ENCODE peak calls at places on chromosomes 3 and 15, in five cellular contexts. L is neuronal stem cell, E is IMR-90, T is mesenchymal stem cell, J is mammary epithelial cell. D is an unnamed sample.

GRCh38 chr3:76570436-76571057 is 469.4 kb upstream of the ROBO2 start:
- DNase-seq in L (no peak), E (peak; percentile 48), T (peak; percentile 32), J (no peak), D (peak; percentile 63)

GRCh38 chr15:74786659-74787165 is 4.8 kb downstream of the CSK start:
- DNase-seq in E (no peak), J (no peak), T (no peak), L (no peak), D (no peak)

GRCh38 chr3:160840590-160840989 is 84.6 kb downstream of the PPM1L start:
- DNase-seq in J (no peak), E (no peak), L (no peak), T (no peak), D (no peak)

GRCh38 chr15:90750186-90750585 is 33.0 kb downstream of the BLM start:
- DNase-seq in T (no peak), L (no peak), J (no peak), E (no peak), D (peak; percentile 43)

GRCh38 chr3:89946863-89947262 is 839.4 kb downstream of the EPHA3 start:
- DNase-seq in T (no peak), J (no peak), L (no peak), E (no peak), D (no peak)

GRCh38 chr3:184719709-184720108 is 7.8 kb upstream of the MAGEF1 start:
- DNase-seq in E (no peak), J (no peak), L (no peak), T (no peak), D (no peak)

GRCh38 chr3:184284696-184285095 is 8.9 kb downstream of the ECE2 start:
- DNase-seq in J (peak; percentile 50), E (peak; percentile 65), T (peak; percentile 75), L (peak; percentile 41), D (peak; percentile 74)

GRCh38 chr3:179148446-179149238 is 485 bp downstream of the PIK3CA start:
- DNase-seq in E (peak; percentile 28), L (peak; percentile 41), T (peak; percentile 65), J (peak; percentile 62), D (peak; percentile 37)

GRCh38 chr3:1792466-1792865 is 306.2 kb upstream of the CNTN4 start:
- DNase-seq in T (no peak), E (no peak), J (no peak), L (no peak), D (no peak)

GRCh38 chr3:59444293-59444671 is 394.5 kb upstream of the CFAP20DC start:
- DNase-seq in T (no peak), J (no peak), L (no peak), E (no peak), D (no peak)

GRCh38 chr15:69718916-69719315 is 266.3 kb downstream of the RPLP1 start:
- DNase-seq in T (no peak), J (no peak), E (no peak), L (no peak), D (no peak)

GRCh38 chr3:104598848-104599501 is 767.7 kb upstream of the ALCAM start:
- DNase-seq in L (no peak), J (peak; percentile 17), T (no peak), E (no peak), D (no peak)

GRCh38 chr15:88454867-88455810 is 12.0 kb downstream of the MRPL46 start:
- DNase-seq in L (peak; percentile 44), E (peak; percentile 69), J (peak; percentile 59), T (peak; percentile 75), D (peak; percentile 72)

GRCh38 chr15:62940755-62941361 is 101.7 kb upstream of the TPM1 start:
- DNase-seq in E (peak; percentile 98), J (peak; percentile 95), L (no peak), T (peak; percentile 99), D (peak; percentile 98)

DNA sequence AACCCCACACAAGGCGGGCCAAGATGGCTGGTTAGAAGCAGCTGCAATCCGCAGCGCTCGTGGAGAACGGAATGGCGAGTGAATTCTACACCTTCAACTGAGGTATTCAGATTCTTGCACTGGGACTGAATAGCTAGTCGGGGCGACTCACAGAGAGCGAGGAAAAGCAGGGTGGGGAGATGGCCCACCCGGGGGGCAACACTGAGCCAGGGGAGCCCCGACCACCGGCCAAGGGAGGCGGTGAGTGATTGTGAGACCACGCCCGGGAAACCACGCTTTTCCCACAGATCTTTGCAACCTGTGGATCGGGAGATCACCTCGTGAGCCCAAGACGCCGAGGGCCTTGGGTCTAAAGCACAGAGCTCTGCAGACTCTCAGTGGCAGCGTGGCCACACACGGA is 28.3 kb downstream of the GNB5 start:
- DNase-seq in J (no peak), E (no peak), L (no peak), T (no peak), D (no peak)
- H3K4me2 ChIP-seq in J (no peak overlapping the region), E (peak overlapping the region; percentile 65), L (no peak overlapping the region), T (no peak overlapping the region), D (no peak overlapping the region)

DNA sequence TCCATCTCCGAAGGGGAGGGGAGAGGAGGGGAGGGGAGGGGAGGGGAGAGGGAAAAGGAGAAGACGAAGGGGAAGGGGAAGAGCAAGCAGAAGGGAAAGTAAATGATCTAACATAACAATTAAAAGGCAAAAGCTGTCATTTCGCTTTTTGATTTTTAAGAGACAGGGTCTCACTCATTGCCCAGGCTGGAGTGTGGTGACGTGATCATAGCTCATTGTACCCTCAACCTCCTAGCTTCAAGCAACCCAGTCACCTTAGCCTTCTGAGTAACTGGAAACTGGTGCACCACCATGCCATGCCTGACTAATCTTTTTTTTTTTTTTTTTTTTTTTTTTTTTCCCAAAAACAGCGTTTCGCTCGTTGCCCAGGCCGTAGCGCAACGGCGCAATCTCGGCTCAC is 22.6 kb downstream of the ADAM10 start:
- DNase-seq in L (no peak), E (no peak), J (no peak), T (no peak), D (no peak)
- H3K9ac ChIP-seq in L (no peak overlapping the region), E (no peak overlapping the region), J (no peak overlapping the region), T (no peak overlapping the region), D (no peak overlapping the region)

DNA sequence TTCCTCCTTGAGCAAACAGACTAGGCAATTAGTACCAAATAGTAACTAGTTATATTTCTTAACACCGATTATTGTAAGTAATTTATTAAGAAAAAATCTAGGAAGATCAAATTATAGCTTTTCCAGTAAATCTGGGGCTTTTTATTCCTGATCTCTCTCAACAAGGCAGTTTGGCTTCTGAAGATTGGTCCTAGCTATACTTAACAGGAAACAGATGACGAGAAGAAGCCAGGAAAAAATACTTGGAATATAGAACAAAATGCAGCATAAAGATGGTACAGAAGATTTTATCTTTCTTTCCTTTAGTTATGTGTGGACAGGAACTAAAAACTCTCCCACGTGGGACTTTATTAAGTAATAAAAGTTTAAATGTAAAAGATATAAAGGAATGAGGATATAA is 8.1 kb downstream of the B3GNT5 start:
- DNase-seq in E (no peak), L (no peak), J (no peak), T (no peak), D (no peak)
- H3K36me3 ChIP-seq in E (no peaks in the 10 kb centered on the region), L (no peaks in the 10 kb centered on the region), J (peaks cover 12% of the 10 kb centered on the region), T (peaks cover 4% of the 10 kb centered on the region), D (no peaks in the 10 kb centered on the region)

GRCh38 chr3:39114456-39114855 is 7.0 kb downstream of the TTC21A start:
- DNase-seq in T (no peak), J (no peak), L (no peak), E (no peak), D (no peak)
- H3K4me2 ChIP-seq in T (no peak overlapping the region), J (no peak overlapping the region), L (no peak overlapping the region), E (no peak overlapping the region), D (no peak overlapping the region)

DNA sequence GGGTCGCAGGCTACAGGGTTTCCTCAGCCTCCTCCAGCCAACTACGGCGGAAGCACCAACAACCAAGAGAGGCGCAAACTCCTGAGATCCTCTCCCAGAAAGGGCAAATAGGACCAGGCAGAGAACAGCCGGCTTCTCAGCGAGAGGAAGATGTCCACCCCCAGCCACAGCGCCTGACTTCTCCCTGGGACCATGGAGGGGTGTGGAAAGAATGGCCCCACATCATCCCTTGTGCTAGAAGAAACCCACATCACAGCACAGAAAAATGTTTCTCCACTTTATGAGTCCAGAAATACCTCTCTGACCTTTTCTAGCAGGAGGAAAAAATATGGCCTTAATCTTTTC is 105.7 kb downstream of the XXYLT1 start:
- DNase-seq in L (no peak), E (no peak), J (no peak), T (no peak), D (no peak)
- H3K9ac ChIP-seq in L (no peak overlapping the region), E (no peak overlapping the region), J (no peak overlapping the region), T (no peak overlapping the region), D (no peak overlapping the region)

GRCh38 chr15:77446840-77447390 is 26.2 kb downstream of the HMG20A start:
- DNase-seq in L (no peak), T (no peak), E (no peak), J (no peak), D (no peak)
- H3K36me3 ChIP-seq in L (no peaks in the 10 kb centered on the region), T (no peaks in the 10 kb centered on the region), E (no peaks in the 10 kb centered on the region), J (no peaks in the 10 kb centered on the region), D (no peaks in the 10 kb centered on the region)

DNA sequence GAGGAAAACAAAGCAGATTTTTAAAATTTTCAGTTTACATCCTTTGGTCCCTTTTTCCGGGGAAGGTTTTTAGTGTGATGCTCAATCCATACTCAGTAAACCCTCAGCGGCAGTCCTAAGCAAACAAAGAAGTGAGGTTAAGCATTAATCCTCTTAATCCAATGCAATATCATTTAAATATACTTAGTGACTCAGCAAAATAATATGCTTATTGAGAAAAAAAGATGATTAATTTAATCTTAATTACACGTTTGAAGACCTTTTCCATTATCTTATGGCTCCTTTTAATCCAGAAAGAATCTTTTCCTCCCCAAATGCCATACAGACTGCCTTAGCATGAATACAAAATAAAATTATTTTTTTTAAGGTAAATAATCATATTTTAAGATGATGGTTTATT is at the start of gene GABRR3:
- DNase-seq in T (no peak), L (no peak), J (no peak), E (no peak), D (no peak)
- H3K4me2 ChIP-seq in T (no peak within 1 kb of the TSS), L (no peak within 1 kb of the TSS), J (no peak within 1 kb of the TSS), E (no peak within 1 kb of the TSS), D (no peak within 1 kb of the TSS)

DNA sequence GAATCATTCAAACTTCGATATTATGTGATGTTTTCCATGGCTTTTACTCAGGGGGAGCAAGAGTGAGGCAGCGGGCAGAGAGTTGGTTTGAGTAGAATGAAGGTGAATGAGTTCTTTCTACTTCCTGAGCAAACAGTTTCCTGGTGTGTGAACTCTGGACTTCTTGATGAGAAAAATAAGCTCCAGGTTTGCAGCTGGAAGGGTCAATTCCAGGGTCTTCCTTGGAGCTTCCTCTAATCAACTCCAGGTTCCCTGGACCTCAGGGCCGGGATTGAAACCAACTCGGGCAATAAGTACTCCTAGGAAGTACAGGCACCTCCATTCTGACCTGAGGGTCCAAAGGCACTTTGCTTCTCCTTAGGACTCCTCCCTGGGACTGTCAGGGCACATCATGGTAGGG is 243.6 kb upstream of the ONECUT1 start:
- DNase-seq in T (no peak), J (no peak), E (no peak), L (no peak), D (no peak)
- H3K9ac ChIP-seq in T (no peak overlapping the region), J (no peak overlapping the region), E (no peak overlapping the region), L (no peak overlapping the region), D (no peak overlapping the region)